ENCODE peak calls at places on chromosomes 3 and 15, in eight cellular contexts. One of them, this sample, is unnamed.

GRCh38 chr15:38041576-38041975 is 107.1 kb downstream of the TMCO5A start:
- DNase-seq in cardiac muscle cell: peak
- DNase-seq in fibroblast of lung: peak
- DNase-seq in endodermal cell: no peak
- DNase-seq in body of pancreas: no peak
- DNase-seq in neural progenitor cell: no peak
- DNase-seq in neural crest cell: no peak
- DNase-seq in tibial artery: no peak
- DNase-seq in this sample: no peak

GRCh38 chr3:119659584-119660291 is 651 bp downstream of the POPDC2 start:
- DNase-seq in cardiac muscle cell: no peak
- DNase-seq in fibroblast of lung: no peak
- DNase-seq in endodermal cell: no peak
- DNase-seq in body of pancreas: no peak
- DNase-seq in neural progenitor cell: no peak
- DNase-seq in neural crest cell: no peak
- DNase-seq in tibial artery: no peak
- DNase-seq in this sample: no peak

GRCh38 chr3:48402907-48403306 is 27.0 kb downstream of the PLXNB1 start:
- DNase-seq in cardiac muscle cell: no peak
- DNase-seq in fibroblast of lung: no peak
- DNase-seq in endodermal cell: no peak
- DNase-seq in body of pancreas: no peak
- DNase-seq in neural progenitor cell: no peak
- DNase-seq in neural crest cell: no peak
- DNase-seq in tibial artery: no peak
- DNase-seq in this sample: peak

GRCh38 chr3:185176756-185177359 is 24.0 kb upstream of the C3orf70 start:
- DNase-seq in cardiac muscle cell: peak
- DNase-seq in fibroblast of lung: peak
- DNase-seq in endodermal cell: peak
- DNase-seq in body of pancreas: peak
- DNase-seq in neural progenitor cell: peak
- DNase-seq in neural crest cell: peak
- DNase-seq in tibial artery: no peak
- DNase-seq in this sample: peak

GRCh38 chr3:34312684-34313083 is 514.3 kb downstream of the PDCD6IP start:
- DNase-seq in cardiac muscle cell: no peak
- DNase-seq in fibroblast of lung: no peak
- DNase-seq in endodermal cell: peak
- DNase-seq in body of pancreas: no peak
- DNase-seq in neural progenitor cell: no peak
- DNase-seq in neural crest cell: no peak
- DNase-seq in tibial artery: no peak
- DNase-seq in this sample: no peak

GRCh38 chr15:75027551-75027950 is 4.2 kb downstream of the PPCDC start:
- DNase-seq in cardiac muscle cell: no peak
- DNase-seq in fibroblast of lung: no peak
- DNase-seq in endodermal cell: no peak
- DNase-seq in body of pancreas: no peak
- DNase-seq in neural progenitor cell: no peak
- DNase-seq in neural crest cell: no peak
- DNase-seq in tibial artery: no peak
- DNase-seq in this sample: no peak

GRCh38 chr3:40718209-40718608 is 193.4 kb downstream of the ZNF621 start:
- DNase-seq in cardiac muscle cell: no peak
- DNase-seq in fibroblast of lung: no peak
- DNase-seq in endodermal cell: no peak
- DNase-seq in body of pancreas: no peak
- DNase-seq in neural progenitor cell: no peak
- DNase-seq in neural crest cell: no peak
- DNase-seq in tibial artery: no peak
- DNase-seq in this sample: no peak

GRCh38 chr3:169286992-169287391 is 376.5 kb downstream of the MECOM start:
- DNase-seq in cardiac muscle cell: no peak
- DNase-seq in fibroblast of lung: no peak
- DNase-seq in endodermal cell: no peak
- DNase-seq in body of pancreas: no peak
- DNase-seq in neural progenitor cell: no peak
- DNase-seq in neural crest cell: no peak
- DNase-seq in tibial artery: no peak
- DNase-seq in this sample: no peak

GRCh38 chr3:159627634-159628033 is 361.0 kb upstream of the IL12A start:
- DNase-seq in cardiac muscle cell: no peak
- DNase-seq in fibroblast of lung: no peak
- DNase-seq in endodermal cell: no peak
- DNase-seq in body of pancreas: no peak
- DNase-seq in neural progenitor cell: no peak
- DNase-seq in neural crest cell: no peak
- DNase-seq in tibial artery: no peak
- DNase-seq in this sample: no peak

GRCh38 chr3:188197388-188197847 is 43.5 kb downstream of the LPP start:
- DNase-seq in cardiac muscle cell: no peak
- DNase-seq in fibroblast of lung: no peak
- DNase-seq in endodermal cell: peak
- DNase-seq in body of pancreas: no peak
- DNase-seq in neural progenitor cell: no peak
- DNase-seq in neural crest cell: peak
- DNase-seq in tibial artery: no peak
- DNase-seq in this sample: peak

GRCh38 chr15:31433101-31433500 is 106.5 kb downstream of the KLF13 start:
- DNase-seq in cardiac muscle cell: no peak
- DNase-seq in fibroblast of lung: no peak
- DNase-seq in endodermal cell: no peak
- DNase-seq in body of pancreas: no peak
- DNase-seq in neural progenitor cell: no peak
- DNase-seq in neural crest cell: no peak
- DNase-seq in tibial artery: no peak
- DNase-seq in this sample: no peak

GRCh38 chr3:67653425-67654098 is 850 bp downstream of the SUCLG2 start:
- DNase-seq in cardiac muscle cell: no peak
- DNase-seq in fibroblast of lung: no peak
- DNase-seq in endodermal cell: no peak
- DNase-seq in body of pancreas: no peak
- DNase-seq in neural progenitor cell: no peak
- DNase-seq in neural crest cell: no peak
- DNase-seq in tibial artery: no peak
- DNase-seq in this sample: no peak

GRCh38 chr15:83904107-83904720 is 250.3 kb downstream of the ADAMTSL3 start:
- DNase-seq in cardiac muscle cell: peak
- DNase-seq in fibroblast of lung: peak
- DNase-seq in endodermal cell: no peak
- DNase-seq in body of pancreas: peak
- DNase-seq in neural progenitor cell: no peak
- DNase-seq in neural crest cell: no peak
- DNase-seq in tibial artery: no peak
- DNase-seq in this sample: no peak

GRCh38 chr15:61185759-61186158 is 43.3 kb downstream of the RORA start:
- DNase-seq in cardiac muscle cell: no peak
- DNase-seq in fibroblast of lung: no peak
- DNase-seq in endodermal cell: no peak
- DNase-seq in body of pancreas: no peak
- DNase-seq in neural progenitor cell: no peak
- DNase-seq in neural crest cell: no peak
- DNase-seq in tibial artery: no peak
- DNase-seq in this sample: no peak

DNA sequence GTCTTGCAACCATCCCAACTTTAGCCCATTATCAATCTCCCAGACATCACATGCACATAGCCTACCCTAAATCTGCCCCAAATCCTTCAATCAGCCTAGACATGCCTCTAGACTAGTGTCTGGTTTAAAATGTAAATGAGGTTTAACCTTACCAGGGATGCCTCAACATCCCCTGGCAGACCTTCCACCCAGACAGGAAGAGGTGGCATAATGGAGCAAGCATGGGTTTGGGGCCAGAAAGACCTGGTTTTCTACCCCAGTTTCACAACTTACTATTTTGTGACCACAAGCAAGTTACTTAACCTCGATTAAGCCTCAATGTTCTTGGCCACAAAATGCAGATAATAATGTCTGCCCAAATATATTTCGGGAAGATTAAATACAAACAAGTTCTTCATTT is 28.3 kb upstream of the THBS1 start:
- DNase-seq in cardiac muscle cell: peak
- DNase-seq in fibroblast of lung: no peak
- DNase-seq in endodermal cell: no peak
- DNase-seq in body of pancreas: no peak
- DNase-seq in neural progenitor cell: no peak
- DNase-seq in neural crest cell: no peak
- DNase-seq in tibial artery: no peak
- DNase-seq in this sample: no peak
- TF ChIP-seq CTCF in cardiac muscle cell: no peak
- TF ChIP-seq CTCF in fibroblast of lung: no peak
- TF ChIP-seq CTCF in endodermal cell: no peak
- TF ChIP-seq CTCF in body of pancreas: no peak
- TF ChIP-seq CTCF in neural progenitor cell: no peak
- TF ChIP-seq CTCF in neural crest cell: no peak
- TF ChIP-seq CTCF in tibial artery: no peak
- TF ChIP-seq CTCF in this sample: no peak

GRCh38 chr15:59632714-59633113 is 21.1 kb downstream of the GCNT3 start:
- DNase-seq in cardiac muscle cell: peak
- DNase-seq in fibroblast of lung: no peak
- DNase-seq in endodermal cell: peak
- DNase-seq in body of pancreas: no peak
- DNase-seq in neural progenitor cell: peak
- DNase-seq in neural crest cell: peak
- DNase-seq in tibial artery: no peak
- DNase-seq in this sample: no peak
- TF ChIP-seq CTCF in cardiac muscle cell: peak
- TF ChIP-seq CTCF in fibroblast of lung: no peak
- TF ChIP-seq CTCF in endodermal cell: peak
- TF ChIP-seq CTCF in body of pancreas: no peak
- TF ChIP-seq CTCF in neural progenitor cell: peak
- TF ChIP-seq CTCF in neural crest cell: peak
- TF ChIP-seq CTCF in tibial artery: no peak
- TF ChIP-seq CTCF in this sample: peak

GRCh38 chr3:178083906-178084823 is 452.1 kb upstream of the KCNMB2 start:
- DNase-seq in cardiac muscle cell: peak
- DNase-seq in fibroblast of lung: peak
- DNase-seq in endodermal cell: no peak
- DNase-seq in body of pancreas: no peak
- DNase-seq in neural progenitor cell: peak
- DNase-seq in neural crest cell: no peak
- DNase-seq in tibial artery: no peak
- DNase-seq in this sample: no peak
- TF ChIP-seq CTCF in cardiac muscle cell: peak
- TF ChIP-seq CTCF in fibroblast of lung: peak
- TF ChIP-seq CTCF in endodermal cell: peak
- TF ChIP-seq CTCF in body of pancreas: no peak
- TF ChIP-seq CTCF in neural progenitor cell: peak
- TF ChIP-seq CTCF in neural crest cell: peak
- TF ChIP-seq CTCF in tibial artery: peak
- TF ChIP-seq CTCF in this sample: peak

DNA sequence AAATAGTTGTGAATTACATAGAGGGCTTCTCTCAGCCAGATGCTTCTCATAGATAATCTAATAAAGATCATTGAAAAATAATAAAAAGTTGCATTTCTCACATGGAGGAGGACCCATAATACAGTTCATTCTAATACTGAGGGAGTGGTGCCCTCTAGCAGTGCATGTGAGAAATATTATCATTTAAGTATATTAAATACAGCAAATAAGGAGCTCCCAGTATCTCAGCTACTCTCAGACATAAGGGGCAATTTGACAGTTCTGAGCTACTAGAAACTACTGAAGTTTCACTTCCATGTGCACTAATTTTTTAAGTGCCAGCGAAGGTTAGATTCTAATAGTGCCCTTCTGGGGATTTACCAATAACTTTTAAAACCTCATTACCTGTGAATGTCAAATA is 188.3 kb downstream of the IL5RA start:
- DNase-seq in cardiac muscle cell: peak
- DNase-seq in fibroblast of lung: peak
- DNase-seq in endodermal cell: no peak
- DNase-seq in body of pancreas: no peak
- DNase-seq in neural progenitor cell: peak
- DNase-seq in neural crest cell: no peak
- DNase-seq in tibial artery: no peak
- DNase-seq in this sample: no peak
- TF ChIP-seq CTCF in cardiac muscle cell: peak
- TF ChIP-seq CTCF in fibroblast of lung: no peak
- TF ChIP-seq CTCF in endodermal cell: peak
- TF ChIP-seq CTCF in body of pancreas: no peak
- TF ChIP-seq CTCF in neural progenitor cell: peak
- TF ChIP-seq CTCF in neural crest cell: peak
- TF ChIP-seq CTCF in tibial artery: peak
- TF ChIP-seq CTCF in this sample: peak

This sample was measured in osteocyte.